ENCODE peak calls at places on chromosomes 16 and 17, in eight cellular contexts. J, I, G, L, A, R, B and M are unnamed samples. For H3K27me3, the result is how much of the 10 kb centered on the place peaks cover.

GRCh38 chr16:1331712-1332617 is 1.5 kb upstream of the BAIAP3 start:
- DNase-seq in J (peak), I (peak), G (peak), L (peak), A (peak), R (peak), B (peak), M (peak)

GRCh38 chr17:80202197-80202596 is 17.9 kb downstream of the SGSH start:
- DNase-seq in J (no peak), I (no peak), G (no peak), L (no peak), A (no peak), R (no peak), B (no peak), M (no peak)

GRCh38 chr16:4384497-4384896 is 12.8 kb downstream of the VASN start:
- DNase-seq in J (no peak), I (peak), G (no peak), L (peak), A (peak), R (peak), B (peak), M (no peak)

GRCh38 chr16:79283578-79283977 is 317.0 kb downstream of the MAF start:
- DNase-seq in J (peak), I (no peak), G (no peak), L (no peak), A (no peak), R (no peak), B (no peak), M (no peak)

GRCh38 chr16:12724216-12724615 is 79.5 kb downstream of the CPPED1 start:
- DNase-seq in J (no peak), I (no peak), G (no peak), L (no peak), A (no peak), R (no peak), B (no peak), M (no peak)

GRCh38 chr17:32110596-32110995 is 31.7 kb upstream of the RHOT1 start:
- DNase-seq in J (no peak), I (no peak), G (no peak), L (no peak), A (no peak), R (no peak), B (no peak), M (peak)

GRCh38 chr17:31722251-31723056 is 136.6 kb downstream of the COPRS start:
- DNase-seq in J (no peak), I (no peak), G (peak), L (peak), A (no peak), R (peak), B (peak), M (peak)

GRCh38 chr17:72677714-72678390 is 414.6 kb downstream of the SLC39A11 start:
- DNase-seq in J (no peak), I (no peak), G (no peak), L (peak), A (no peak), R (peak), B (no peak), M (peak)

GRCh38 chr17:2094891-2095535 is 40.1 kb downstream of the HIC1 start:
- DNase-seq in J (no peak), I (peak), G (peak), L (peak), A (peak), R (peak), B (peak), M (peak)

GRCh38 chr17:80705988-80706387 is 161.3 kb downstream of the RPTOR start:
- DNase-seq in J (no peak), I (no peak), G (no peak), L (no peak), A (no peak), R (no peak), B (no peak), M (no peak)

GRCh38 chr17:79018045-79018695 is 5.8 kb upstream of the C1QTNF1 start:
- DNase-seq in J (no peak), I (no peak), G (no peak), L (no peak), A (peak), R (no peak), B (no peak), M (no peak)

GRCh38 chr17:77439382-77440013 is 298.7 kb downstream of the SEC14L1 start:
- DNase-seq in J (no peak), I (no peak), G (no peak), L (no peak), A (no peak), R (no peak), B (no peak), M (no peak)

GRCh38 chr17:18224053-18224427 is 1.4 kb upstream of the LLGL1 start:
- DNase-seq in J (no peak), I (no peak), G (no peak), L (no peak), A (no peak), R (no peak), B (no peak), M (no peak)

GRCh38 chr17:29138991-29139682 is 41.1 kb downstream of the MYO18A start:
- DNase-seq in J (peak), I (no peak), G (peak), L (no peak), A (peak), R (no peak), B (peak), M (no peak)

GRCh38 chr17:43905985-43906852 is 1.1 kb downstream of the MPP2 start:
- DNase-seq in J (peak), I (peak), G (peak), L (peak), A (peak), R (peak), B (peak), M (peak)

GRCh38 chr17:42118545-42118944 is 2.6 kb downstream of the KAT2A start:
- DNase-seq in J (no peak), I (peak), G (no peak), L (no peak), A (no peak), R (peak), B (no peak), M (no peak)

GRCh38 chr17:75110307-75110937 is 653 bp downstream of the ARMC7 start:
- DNase-seq in J (no peak), I (no peak), G (no peak), L (no peak), A (peak), R (no peak), B (no peak), M (no peak)
- H3K27ac ChIP-seq in J (peak), I (no peak), G (peak), L (no peak), A (no peak), R (no peak), B (no peak), M (no peak)

DNA sequence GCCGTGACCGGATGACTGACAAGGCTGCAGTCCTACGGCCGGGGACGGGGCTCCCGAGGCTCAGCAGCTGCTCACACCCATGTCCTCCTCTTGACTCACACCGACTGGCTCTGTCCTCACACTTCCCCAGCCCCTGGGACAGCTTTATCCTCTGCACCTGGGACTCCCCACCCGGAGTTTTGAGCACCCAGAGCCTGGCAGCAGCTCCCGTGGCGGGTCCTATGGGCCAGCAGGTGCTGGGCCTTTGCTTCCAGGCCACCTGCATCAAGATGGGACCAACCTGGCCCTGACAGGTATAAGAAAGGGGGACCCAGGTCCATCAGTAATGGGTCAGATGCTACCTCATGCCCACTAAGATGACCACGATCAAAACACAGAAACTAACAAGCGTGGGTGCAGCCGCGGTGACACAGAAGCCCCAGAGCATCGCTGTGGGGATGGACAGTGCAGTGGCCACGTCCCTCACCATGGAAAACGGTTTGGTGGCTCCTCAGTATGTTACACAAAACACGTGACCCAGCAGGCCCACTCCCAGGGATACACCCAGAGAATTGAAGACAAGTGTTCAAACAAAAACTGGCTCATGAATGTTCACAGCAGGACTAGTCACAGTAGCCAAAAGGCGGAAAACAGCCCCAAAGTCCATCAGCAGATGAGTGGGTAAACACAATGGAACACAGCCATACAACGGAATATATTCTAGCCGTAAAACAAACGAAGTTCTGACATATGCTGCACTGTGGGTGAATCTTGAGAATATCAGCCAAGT is 3.3 kb upstream of the NOTUM start:
- DNase-seq in J (no peak), I (no peak), G (no peak), L (no peak), A (no peak), R (no peak), B (no peak), M (no peak)
- H3K27me3 ChIP-seq in J (under half), I (under half), G (half or more), L (under half), A (under half), R (under half), B (under half), M (half or more)

GRCh38 chr17:13598353-13599167 is 3.2 kb downstream of the HS3ST3A1 start:
- DNase-seq in J (no peak), I (no peak), G (no peak), L (no peak), A (no peak), R (no peak), B (no peak), M (no peak)
- H3K27ac ChIP-seq in J (peak), I (peak), G (no peak), L (peak), A (no peak), R (peak), B (no peak), M (no peak)

GRCh38 chr16:84659656-84660300 is 11.5 kb downstream of the KLHL36 start:
- DNase-seq in J (no peak), I (no peak), G (no peak), L (no peak), A (no peak), R (no peak), B (no peak), M (no peak)
- H3K27me3 ChIP-seq in J (under half), I (under half), G (under half), L (under half), A (under half), R (under half), B (under half), M (under half)

GRCh38 chr17:57838857-57839570 is 10.8 kb downstream of the MRPS23 start:
- DNase-seq in J (no peak), I (no peak), G (no peak), L (no peak), A (no peak), R (no peak), B (no peak), M (no peak)

GRCh38 chr17:57835333-57835900 is 14.4 kb downstream of the MRPS23 start:
- DNase-seq in J (no peak), I (no peak), G (no peak), L (no peak), A (no peak), R (no peak), B (no peak), M (no peak)

GRCh38 chr17:57842280-57842679 is 7.6 kb downstream of the MRPS23 start:
- DNase-seq in J (no peak), I (no peak), G (no peak), L (no peak), A (no peak), R (no peak), B (no peak), M (no peak)

GRCh38 chr17:57838453-57838852 is 11.4 kb downstream of the MRPS23 start:
- DNase-seq in J (no peak), I (no peak), G (no peak), L (no peak), A (no peak), R (no peak), B (no peak), M (no peak)

GRCh38 chr17:57839571-57839923 is 10.3 kb downstream of the MRPS23 start:
- DNase-seq in J (no peak), I (no peak), G (no peak), L (no peak), A (no peak), R (no peak), B (no peak), M (no peak)
- H3K27ac ChIP-seq in J (no peak), I (no peak), G (peak), L (no peak), A (peak), R (no peak), B (no peak), M (no peak)

GRCh38 chr16:65218348-65218747 is 96.5 kb upstream of the CDH11 start:
- DNase-seq in J (no peak), I (no peak), G (no peak), L (no peak), A (no peak), R (no peak), B (no peak), M (no peak)

GRCh38 chr16:65214196-65214595 is 92.3 kb upstream of the CDH11 start:
- DNase-seq in J (no peak), I (no peak), G (no peak), L (no peak), A (no peak), R (peak), B (no peak), M (no peak)

GRCh38 chr16:65212240-65212639 is 90.4 kb upstream of the CDH11 start:
- DNase-seq in J (no peak), I (no peak), G (no peak), L (no peak), A (no peak), R (no peak), B (no peak), M (no peak)

DNA sequence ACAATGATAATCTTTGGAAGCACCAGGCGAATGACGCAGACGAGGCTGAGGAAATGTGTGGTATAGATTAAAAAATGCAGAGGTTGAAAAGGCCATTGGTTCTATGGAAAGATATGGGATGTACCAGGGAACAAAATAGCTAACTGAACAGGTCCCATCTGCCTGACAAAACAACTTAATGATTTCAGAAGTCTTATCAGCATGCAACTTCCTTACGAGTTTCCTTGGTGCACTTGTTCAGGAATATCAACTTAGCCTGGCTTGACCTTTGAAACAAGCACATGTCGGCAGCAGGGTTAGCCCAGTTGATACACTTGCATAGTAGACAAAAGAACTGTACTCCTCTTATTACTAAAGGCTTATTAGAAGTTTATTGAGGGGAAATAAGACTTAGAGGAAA is 90.9 kb upstream of the CDH11 start:
- DNase-seq in J (no peak), I (no peak), G (no peak), L (no peak), A (no peak), R (no peak), B (no peak), M (no peak)
- H3K27me3 ChIP-seq in J (under half), I (under half), G (under half), L (under half), A (under half), R (under half), B (under half), M (under half)

GRCh38 chr16:87965417-87965816 is 14.2 kb downstream of the BANP start:
- DNase-seq in J (no peak), I (no peak), G (no peak), L (no peak), A (no peak), R (no peak), B (peak), M (no peak)
- H3K27ac ChIP-seq in J (no peak), I (no peak), G (peak), L (no peak), A (no peak), R (no peak), B (no peak), M (no peak)